ENCODE peak calls at places on chromosomes 11 and 22, in seven cellular contexts. B is ovary; H is NCI-H524; N is Calu3; E is NK-92 treated with Interleukin-12 subunit alpha and Interleukin-12 subunit beta, amount 100 ng/mL, for 24 hours; I is HTR-8/SVneo; R is NCI-H1417. F is an unnamed sample.

GRCh38 chr11:15903246-15903645 is 453.1 kb downstream of the SOX6 start:
- DNase-seq in B (no peak), H (no peak), E (no peak), I (peak), R (no peak), N (peak), F (no peak)

GRCh38 chr22:31153357-31153756 is 6.6 kb upstream of the RNF185 start:
- DNase-seq in E (no peak), R (no peak), I (no peak), H (no peak), N (no peak), B (peak), F (no peak)

GRCh38 chr11:120801801-120802689 is 221.9 kb upstream of the TBCEL start:
- DNase-seq in R (peak), B (peak), I (peak), E (peak), N (peak), H (peak), F (peak)

GRCh38 chr22:37533995-37534394 is 14.8 kb upstream of the CARD10 start:
- DNase-seq in B (no peak), N (peak), E (no peak), I (no peak), H (peak), R (no peak), F (peak)

GRCh38 chr11:79383874-79384273 is 57.0 kb downstream of the TENM4 start:
- DNase-seq in R (no peak), E (no peak), B (no peak), N (no peak), H (no peak), I (no peak), F (no peak)

GRCh38 chr11:107695446-107695845 is 16.4 kb downstream of the SLN start:
- DNase-seq in N (no peak), I (no peak), E (no peak), H (no peak), B (no peak), R (no peak), F (peak)

GRCh38 chr22:44312766-44313165 is at the start of gene SHISAL1:
- DNase-seq in E (no peak), R (no peak), H (no peak), I (no peak), N (no peak), B (no peak), F (no peak)

GRCh38 chr11:45859661-45860140 is 12.4 kb downstream of the CRY2 start:
- DNase-seq in B (peak), I (no peak), R (no peak), N (no peak), H (no peak), E (no peak), F (peak)

GRCh38 chr22:22884010-22884887 is 3.4 kb upstream of the IGLL5 start:
- DNase-seq in H (no peak), B (no peak), I (peak), E (peak), N (peak), R (peak), F (peak)

GRCh38 chr11:64305075-64305690 is at the start of gene ESRRA:
- DNase-seq in I (peak), R (peak), B (peak), E (peak), H (peak), N (peak), F (peak)

GRCh38 chr11:76653674-76654309 is 16.8 kb downstream of the LRRC32 start:
- DNase-seq in B (peak), R (no peak), N (no peak), E (no peak), H (no peak), I (no peak), F (no peak)

GRCh38 chr22:24189249-24190158 is 8.2 kb downstream of the SUSD2 start:
- DNase-seq in E (no peak), H (no peak), N (peak), I (peak), B (peak), R (peak), F (no peak)

GRCh38 chr22:37193629-37194191 is 5.7 kb upstream of the C1QTNF6 start:
- DNase-seq in R (no peak), N (no peak), H (no peak), B (peak), I (no peak), E (no peak), F (peak)

GRCh38 chr11:8767466-8768142 is 85.0 kb downstream of the RPL27A start:
- DNase-seq in H (no peak), I (peak), R (no peak), N (no peak), E (no peak), B (no peak), F (no peak)

GRCh38 chr11:47270331-47271271 is 668 bp downstream of the MADD start:
- DNase-seq in H (no peak), B (no peak), I (peak), N (no peak), R (peak), E (peak), F (peak)

GRCh38 chr22:49244466-49245420 is 582.9 kb downstream of the BRD1 start:
- DNase-seq in B (peak), E (no peak), H (no peak), R (no peak), N (no peak), I (no peak), F (no peak)

GRCh38 chr11:117375960-117376359 is 48.3 kb downstream of the CEP164 start:
- DNase-seq in N (no peak), E (no peak), R (peak), H (peak), B (no peak), I (no peak), F (no peak)

GRCh38 chr11:27965559-27965958 is 142.4 kb downstream of the KIF18A start:
- DNase-seq in H (no peak), I (no peak), R (no peak), B (no peak), E (no peak), N (no peak), F (no peak)

GRCh38 chr22:33296941-33297340 is 238.8 kb upstream of the SYN3 start:
- DNase-seq in I (no peak), H (no peak), B (no peak), E (no peak), R (no peak), N (no peak), F (no peak)

GRCh38 chr22:24422078-24422665 is 5.2 kb upstream of the ADORA2A start:
- DNase-seq in H (no peak), R (no peak), E (no peak), I (no peak), N (no peak), B (no peak), F (no peak)

GRCh38 chr22:34804588-34804987 is 261.4 kb upstream of the ISX start:
- DNase-seq in N (no peak), I (no peak), B (no peak), E (no peak), H (no peak), R (peak), F (no peak)

GRCh38 chr11:63427971-63428508 is 58.5 kb downstream of the SLC22A9 start:
- DNase-seq in H (no peak), N (no peak), I (no peak), E (no peak), R (no peak), B (no peak), F (no peak)

GRCh38 chr22:25697978-25698377 is 44.0 kb upstream of the MYO18B start:
- DNase-seq in R (no peak), I (no peak), N (no peak), E (no peak), B (no peak), H (no peak), F (no peak)

F was measured in foreskin melanocyte.